ENCODE peak calls at places on chromosome 7, in nine cellular contexts. A is AG04450; C is tibial artery; S is AG09319; R is heart left ventricle; V is fibroblast of lung; B is A549; O is CD8-positive, alpha-beta T cell; U is foreskin fibroblast. X is an unnamed sample.

GRCh38 chr7:17588730-17589129 is 290.3 kb downstream of the AHR start:
- DNase-seq in A (no peak), V (no peak), O (no peak), B (no peak), R (no peak), C (no peak), U (no peak), S (no peak), X (no peak)

GRCh38 chr7:158759245-158759614 is 54.6 kb upstream of the NCAPG2 start:
- DNase-seq in U (no peak), V (no peak), C (no peak), O (no peak), S (no peak), A (no peak), R (no peak), B (no peak), X (no peak)

GRCh38 chr7:65239707-65240352 is 133.8 kb upstream of the ZNF92 start:
- DNase-seq in O (no peak), U (no peak), B (peak), C (no peak), V (peak), A (no peak), S (no peak), R (no peak), X (peak)

GRCh38 chr7:156618078-156618790 is 22.3 kb upstream of the RNF32 start:
- DNase-seq in A (no peak), V (no peak), U (no peak), S (no peak), R (no peak), B (no peak), O (no peak), C (no peak), X (no peak)

GRCh38 chr7:128913856-128914565 is 3.5 kb upstream of the KCP start:
- DNase-seq in A (no peak), O (no peak), S (no peak), B (no peak), U (no peak), V (no peak), C (no peak), R (no peak), X (no peak)

GRCh38 chr7:22670422-22670815 is 56.6 kb upstream of the IL6 start:
- DNase-seq in U (no peak), B (no peak), A (no peak), S (no peak), V (no peak), O (no peak), R (no peak), C (no peak), X (no peak)

GRCh38 chr7:18597759-18598158 is 102.2 kb downstream of the HDAC9 start:
- DNase-seq in A (no peak), C (no peak), B (no peak), S (no peak), V (peak), O (no peak), R (no peak), U (no peak), X (no peak)

GRCh38 chr7:153043440-153043839 is 283.9 kb downstream of the ACTR3B start:
- DNase-seq in R (no peak), B (no peak), O (no peak), U (no peak), S (no peak), A (no peak), V (no peak), C (no peak), X (no peak)

GRCh38 chr7:106895246-106895864 is 30.3 kb downstream of the PIK3CG start:
- DNase-seq in A (no peak), V (no peak), U (no peak), C (no peak), B (no peak), R (no peak), O (no peak), S (no peak), X (no peak)

GRCh38 chr7:85185355-85186082 is 1.3 kb downstream of the SEMA3D start:
- DNase-seq in B (peak), A (no peak), R (peak), C (peak), O (no peak), S (no peak), V (peak), U (peak), X (peak)

GRCh38 chr7:41701068-41701467 is 1.8 kb downstream of the INHBA start:
- DNase-seq in V (no peak), R (no peak), A (no peak), O (no peak), S (no peak), B (no peak), U (no peak), C (no peak), X (no peak)

GRCh38 chr7:34036069-34036920 is 131.0 kb downstream of the BMPER start:
- DNase-seq in V (peak), B (peak), U (no peak), O (no peak), S (no peak), A (no peak), R (no peak), C (no peak), X (peak)

GRCh38 chr7:114214454-114214853 is 200.2 kb upstream of the FOXP2 start:
- DNase-seq in A (no peak), O (no peak), S (no peak), V (no peak), R (no peak), U (no peak), B (no peak), C (no peak), X (no peak)

GRCh38 chr7:97269741-97270140 is 152.2 kb downstream of the SDHAF3 start:
- DNase-seq in B (no peak), O (no peak), S (no peak), R (no peak), U (no peak), C (no peak), V (no peak), A (no peak), X (no peak)

GRCh38 chr7:3899559-3899991 is 598.5 kb downstream of the SDK1 start:
- DNase-seq in R (no peak), S (no peak), U (no peak), V (no peak), B (no peak), A (no peak), O (no peak), C (no peak), X (no peak)

GRCh38 chr7:17769918-17770317 is 170.4 kb downstream of the SNX13 start:
- DNase-seq in B (peak), A (peak), O (peak), U (peak), V (peak), S (peak), R (peak), C (peak), X (peak)

GRCh38 chr7:2610898-2611297 is 20.9 kb upstream of the TTYH3 start:
- DNase-seq in C (no peak), A (no peak), O (no peak), S (no peak), V (no peak), B (no peak), R (no peak), U (no peak), X (no peak)

GRCh38 chr7:30920021-30920583 is 8.4 kb downstream of the AQP1 start:
- DNase-seq in B (no peak), O (no peak), R (peak), S (no peak), A (no peak), C (peak), U (peak), V (peak), X (no peak)

GRCh38 chr7:5232874-5233273 is 42.8 kb downstream of the WIPI2 start:
- DNase-seq in B (no peak), S (no peak), R (no peak), V (no peak), O (no peak), C (no peak), U (no peak), A (no peak), X (no peak)

GRCh38 chr7:91039033-91039432 is 225.2 kb upstream of the FZD1 start:
- DNase-seq in O (no peak), C (no peak), B (no peak), S (no peak), V (no peak), R (no peak), A (no peak), U (no peak), X (no peak)

GRCh38 chr7:154177584-154177983 is 125.4 kb downstream of the DPP6 start:
- DNase-seq in R (no peak), S (no peak), V (no peak), O (no peak), A (no peak), B (no peak), U (no peak), C (no peak), X (no peak)

GRCh38 chr7:75962607-75963382 is 31.6 kb downstream of the TMEM120A start:
- DNase-seq in R (no peak), O (no peak), V (peak), A (peak), S (peak), B (no peak), U (peak), C (peak), X (no peak)

GRCh38 chr7:149144996-149145850 is 2.0 kb upstream of the ZNF398 start:
- DNase-seq in B (no peak), S (no peak), V (no peak), A (no peak), R (no peak), O (no peak), U (no peak), C (no peak), X (no peak)

GRCh38 chr7:69596056-69596455 is 2.2 kb upstream of the AUTS2 start:
- DNase-seq in U (no peak), R (no peak), A (no peak), C (no peak), O (no peak), S (no peak), B (no peak), V (no peak), X (no peak)

DNA sequence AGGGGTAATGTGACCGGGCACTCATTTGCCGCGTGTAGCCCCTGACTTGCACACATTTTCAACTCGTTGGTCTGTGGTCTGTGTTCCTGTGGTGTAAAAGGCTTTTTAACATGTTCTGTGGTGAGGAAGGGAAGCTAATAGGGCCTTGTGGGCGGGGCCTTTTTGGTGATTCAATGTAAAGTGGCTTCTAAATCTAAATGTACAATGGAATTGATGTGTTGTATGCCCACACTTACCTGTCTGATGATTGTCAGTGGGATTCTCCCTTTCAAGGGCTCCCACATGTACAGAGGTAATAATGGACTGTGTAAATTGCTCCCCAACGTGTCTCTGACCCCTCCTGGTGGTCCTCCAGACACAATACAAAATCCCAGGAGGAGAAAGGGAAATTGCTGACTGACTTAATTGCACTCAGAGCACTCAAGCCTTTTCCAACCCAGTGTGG is 43.1 kb upstream of the GATAD1 start:
- DNase-seq in A (no peak), C (no peak), R (no peak), B (no peak), O (peak), S (no peak), V (no peak), U (no peak), X (no peak)
- TF ChIP-seq CTCF in A (no peak), C (no peak), R (no peak), B (no peak), O (no peak), S (no peak), V (no peak), U (no peak), X (no peak)

DNA sequence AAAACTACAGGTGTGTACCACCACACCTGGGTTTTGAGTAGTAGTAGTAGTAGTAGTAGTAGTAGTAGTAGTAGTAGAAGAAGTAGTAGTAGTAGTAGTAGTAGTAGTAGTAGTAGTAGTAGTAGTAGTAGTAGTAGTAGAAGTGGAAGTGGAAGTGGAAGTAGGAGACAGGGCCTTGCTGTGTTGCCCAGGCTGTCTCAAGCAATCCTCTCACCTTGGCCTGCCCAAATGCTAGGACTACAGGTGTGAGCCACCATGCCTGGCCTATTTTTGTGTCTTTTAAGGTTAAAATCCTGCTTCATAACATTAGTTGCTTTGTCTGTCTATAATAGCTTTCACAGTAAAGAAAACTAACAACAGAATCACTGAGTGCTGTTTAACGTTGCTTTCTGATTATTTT is 111.7 kb downstream of the PODXL start:
- DNase-seq in B (no peak), R (no peak), C (no peak), A (no peak), S (no peak), U (no peak), O (no peak), V (no peak), X (no peak)
- TF ChIP-seq CTCF in B (no peak), R (no peak), C (no peak), A (no peak), S (no peak), U (no peak), O (no peak), V (no peak), X (no peak)

GRCh38 chr7:45721949-45722598 is 147.9 kb downstream of the ADCY1 start:
- DNase-seq in R (no peak), O (no peak), C (no peak), U (no peak), B (no peak), S (no peak), A (no peak), V (no peak), X (no peak)
- TF ChIP-seq CTCF in R (no peak), O (no peak), C (no peak), U (no peak), B (no peak), S (no peak), A (no peak), V (no peak), X (no peak)

GRCh38 chr7:7103343-7104313 is 78.7 kb upstream of the C1GALT1 start:
- DNase-seq in S (peak), A (peak), V (peak), U (peak), C (no peak), O (no peak), R (no peak), B (peak), X (no peak)
- TF ChIP-seq CTCF in S (peak), A (peak), V (peak), U (peak), C (peak), O (peak), R (peak), B (peak), X (peak)

GRCh38 chr7:138000081-138000701 is 1.7 kb downstream of the CREB3L2 start:
- DNase-seq in A (peak), S (peak), U (peak), O (no peak), B (peak), C (peak), R (peak), V (peak), X (no peak)

GRCh38 chr7:137999496-138000080 is 2.3 kb downstream of the CREB3L2 start:
- DNase-seq in O (no peak), C (no peak), V (no peak), R (no peak), A (no peak), U (no peak), S (no peak), B (no peak), X (no peak)

GRCh38 chr7:138002828-138003189 is 923 bp upstream of the CREB3L2 start:
- DNase-seq in B (no peak), U (no peak), A (no peak), C (no peak), O (no peak), V (no peak), R (no peak), S (no peak), X (no peak)

GRCh38 chr7:138002096-138002827 is 376 bp upstream of the CREB3L2 start:
- DNase-seq in B (peak), S (peak), R (peak), V (peak), U (peak), O (peak), A (peak), C (peak), X (peak)

GRCh38 chr7:138001529-138002095 is at the start of gene CREB3L2:
- DNase-seq in C (peak), A (no peak), U (no peak), V (peak), B (peak), S (no peak), O (peak), R (no peak), X (peak)
- TF ChIP-seq CTCF in C (no peak), A (no peak), U (no peak), V (no peak), B (no peak), S (no peak), O (no peak), R (no peak), X (no peak)

DNA sequence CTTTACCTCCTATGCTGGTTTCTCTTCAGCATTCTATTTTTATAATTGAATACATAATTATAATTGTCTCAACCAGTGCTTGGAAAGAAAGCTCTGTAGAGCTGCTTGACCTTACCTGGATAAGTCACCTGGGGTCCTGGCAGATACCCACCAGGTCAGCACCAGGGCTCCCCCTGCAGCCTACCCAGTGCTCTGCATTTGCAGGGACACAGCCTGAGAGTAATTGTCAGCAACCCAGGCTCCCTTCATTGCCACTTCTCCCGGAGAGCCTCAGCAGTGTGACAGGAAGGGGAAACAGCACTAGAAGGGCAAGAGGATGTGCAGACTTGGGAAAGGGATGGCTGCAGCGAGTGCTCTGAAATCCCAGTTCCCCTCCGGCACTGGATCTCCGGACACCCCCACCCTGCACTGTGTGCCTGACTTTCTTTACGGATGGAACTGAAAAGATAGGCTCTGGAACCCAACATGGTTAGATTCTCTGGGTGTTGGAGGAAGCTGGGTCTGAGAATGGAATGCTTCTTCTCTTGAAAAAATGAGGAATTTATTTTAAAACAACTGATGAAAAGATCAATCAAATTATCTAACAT is 11.4 kb upstream of the PAX4 start:
- DNase-seq in C (no peak), V (no peak), S (no peak), A (no peak), B (peak), U (no peak), O (peak), R (no peak), X (peak)
- TF ChIP-seq CTCF in C (no peak), V (peak), S (peak), A (peak), B (peak), U (peak), O (peak), R (peak), X (no peak)

DNA sequence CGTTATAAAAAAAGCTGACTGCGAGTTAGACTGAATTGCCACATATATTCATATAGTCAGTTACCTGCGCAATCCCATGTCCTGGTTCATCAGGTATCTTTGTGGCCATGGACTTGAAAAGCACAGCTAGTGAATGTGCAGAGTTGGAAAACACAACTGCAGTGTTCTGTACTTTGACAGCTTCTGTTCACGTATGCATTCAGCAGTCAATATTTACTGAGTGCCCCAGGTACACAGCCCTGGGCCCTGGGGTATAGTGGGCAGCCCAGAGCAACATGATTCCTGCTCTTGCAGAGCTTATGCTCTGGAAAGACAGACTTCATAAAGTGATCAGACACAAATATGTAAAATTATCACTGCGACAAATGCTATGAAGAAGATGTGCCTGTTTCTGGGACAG is 313.9 kb downstream of the PHTF2 start:
- DNase-seq in S (no peak), B (no peak), C (no peak), V (no peak), U (no peak), R (no peak), O (no peak), A (no peak), X (no peak)
- TF ChIP-seq CTCF in S (no peak), B (no peak), C (no peak), V (no peak), U (no peak), R (no peak), O (no peak), A (no peak), X (no peak)

GRCh38 chr7:115603416-115603815 is 427.1 kb downstream of the TFEC start:
- DNase-seq in A (no peak), B (peak), U (no peak), S (no peak), R (no peak), O (no peak), C (no peak), V (no peak), X (no peak)
- TF ChIP-seq CTCF in A (no peak), B (no peak), U (no peak), S (no peak), R (no peak), O (no peak), C (no peak), V (no peak), X (peak)

DNA sequence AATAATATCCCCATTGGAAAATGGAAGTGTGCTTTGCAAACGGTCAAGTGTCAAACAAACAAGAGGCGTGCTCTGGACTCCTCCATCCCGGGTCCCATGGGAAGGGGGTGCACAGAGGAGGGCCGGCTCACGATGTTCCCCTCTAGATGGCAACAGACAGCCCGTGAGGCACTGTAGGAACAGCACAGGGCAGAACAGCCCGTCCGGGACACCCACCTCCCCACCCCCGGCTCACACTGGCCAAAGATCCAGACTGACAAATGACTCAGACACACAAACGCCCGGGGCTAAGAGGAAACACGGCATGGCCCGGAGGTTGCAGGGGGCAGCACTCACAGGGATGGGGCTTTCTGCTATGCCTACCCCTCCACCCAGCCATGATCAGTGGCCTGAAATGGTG is 4.9 kb upstream of the ELN start:
- DNase-seq in S (peak), V (peak), U (peak), A (no peak), O (no peak), R (peak), C (peak), B (peak), X (no peak)
- TF ChIP-seq CTCF in S (peak), V (no peak), U (peak), A (peak), O (no peak), R (no peak), C (peak), B (no peak), X (no peak)

GRCh38 chr7:16512097-16512496 is 14.5 kb upstream of the LRRC72 start:
- DNase-seq in C (no peak), O (no peak), S (no peak), A (no peak), U (no peak), B (no peak), V (no peak), R (no peak), X (no peak)
- TF ChIP-seq CTCF in C (no peak), O (no peak), S (no peak), A (no peak), U (no peak), B (no peak), V (no peak), R (no peak), X (no peak)